ENCODE peak calls at places on chromosomes 12 and 14, in four cellular contexts. One of them, this sample, is unnamed.
A peak's percentile ranks its signal among the peaks of the same experiment; 100 is the strongest.

GRCh38 chr12:13436696-13437391 is 240.3 kb downstream of the EMP1 start:
- DNase-seq in psoas muscle: no peak
- DNase-seq in right lobe of liver: no peak
- DNase-seq in right cardiac atrium: peak; percentile 59
- DNase-seq in this sample: no peak

GRCh38 chr12:89636054-89636775 is 72.4 kb downstream of the ATP2B1 start:
- DNase-seq in psoas muscle: no peak
- DNase-seq in right lobe of liver: no peak
- DNase-seq in right cardiac atrium: no peak
- DNase-seq in this sample: no peak

GRCh38 chr12:3132636-3133409 is 55.6 kb downstream of the TSPAN9 start:
- DNase-seq in right cardiac atrium: peak; percentile 71
- DNase-seq in right lobe of liver: no peak
- DNase-seq in psoas muscle: no peak
- DNase-seq in this sample: no peak

GRCh38 chr14:21768875-21769257 is 95.2 kb upstream of the OR4E1 start:
- DNase-seq in right lobe of liver: no peak
- DNase-seq in right cardiac atrium: no peak
- DNase-seq in psoas muscle: no peak
- DNase-seq in this sample: no peak

GRCh38 chr12:62001424-62001823 is 258.8 kb upstream of the USP15 start:
- DNase-seq in right lobe of liver: no peak
- DNase-seq in psoas muscle: no peak
- DNase-seq in right cardiac atrium: no peak
- DNase-seq in this sample: no peak

GRCh38 chr12:71060426-71060825 is 97.4 kb downstream of the TSPAN8 start:
- DNase-seq in right cardiac atrium: no peak
- DNase-seq in right lobe of liver: no peak
- DNase-seq in psoas muscle: no peak
- DNase-seq in this sample: no peak

GRCh38 chr14:101839236-101839635 is 77.7 kb downstream of the PPP2R5C start:
- DNase-seq in right cardiac atrium: no peak
- DNase-seq in psoas muscle: no peak
- DNase-seq in right lobe of liver: no peak
- DNase-seq in this sample: no peak

GRCh38 chr12:20370001-20370381 is 1.7 kb downstream of the PDE3A start:
- DNase-seq in right lobe of liver: no peak
- DNase-seq in psoas muscle: no peak
- DNase-seq in right cardiac atrium: peak; percentile 74
- DNase-seq in this sample: no peak

GRCh38 chr12:12999276-12999958 is 648 bp downstream of the HEBP1 start:
- DNase-seq in right cardiac atrium: no peak
- DNase-seq in right lobe of liver: no peak
- DNase-seq in psoas muscle: no peak
- DNase-seq in this sample: no peak

GRCh38 chr12:2719405-2719804 is 75.4 kb upstream of the FKBP4 start:
- DNase-seq in right lobe of liver: no peak
- DNase-seq in right cardiac atrium: no peak
- DNase-seq in psoas muscle: no peak
- DNase-seq in this sample: no peak

GRCh38 chr12:110619534-110619953 is 5.6 kb downstream of the TCTN1 start:
- DNase-seq in right lobe of liver: no peak
- DNase-seq in psoas muscle: no peak
- DNase-seq in right cardiac atrium: no peak
- DNase-seq in this sample: no peak

GRCh38 chr14:99537399-99537798 is 56.2 kb downstream of the CCNK start:
- DNase-seq in psoas muscle: no peak
- DNase-seq in right cardiac atrium: peak; percentile 53
- DNase-seq in right lobe of liver: no peak
- DNase-seq in this sample: no peak

GRCh38 chr12:125100551-125101434 is 35.6 kb downstream of the AACS start:
- DNase-seq in right lobe of liver: no peak
- DNase-seq in right cardiac atrium: no peak
- DNase-seq in psoas muscle: no peak
- DNase-seq in this sample: no peak

GRCh38 chr12:71548906-71549305 is 109.3 kb downstream of the LGR5 start:
- DNase-seq in psoas muscle: no peak
- DNase-seq in right cardiac atrium: no peak
- DNase-seq in right lobe of liver: no peak
- DNase-seq in this sample: no peak

GRCh38 chr12:27024291-27024690 is 1.9 kb downstream of the MED21 start:
- DNase-seq in right lobe of liver: no peak
- DNase-seq in psoas muscle: no peak
- DNase-seq in right cardiac atrium: no peak
- DNase-seq in this sample: no peak

GRCh38 chr14:34650786-34651584 is 21.0 kb upstream of the SNX6 start:
- DNase-seq in right cardiac atrium: no peak
- DNase-seq in right lobe of liver: no peak
- DNase-seq in psoas muscle: no peak
- DNase-seq in this sample: peak; percentile 91

GRCh38 chr14:98977451-98977850 is 294.5 kb downstream of the BCL11B start:
- DNase-seq in right cardiac atrium: no peak
- DNase-seq in right lobe of liver: no peak
- DNase-seq in psoas muscle: no peak
- DNase-seq in this sample: no peak

GRCh38 chr12:114911196-114911595 is 227.2 kb upstream of the TBX3 start:
- DNase-seq in right cardiac atrium: no peak
- DNase-seq in right lobe of liver: no peak
- DNase-seq in psoas muscle: no peak
- DNase-seq in this sample: no peak

GRCh38 chr12:123115409-123116111 is 35.3 kb downstream of the PITPNM2 start:
- DNase-seq in right cardiac atrium: peak; percentile 78
- DNase-seq in psoas muscle: peak; percentile 69
- DNase-seq in right lobe of liver: no peak
- DNase-seq in this sample: no peak

GRCh38 chr14:61147898-61148549 is 133.1 kb downstream of the TMEM30B start:
- DNase-seq in psoas muscle: peak; percentile 82
- DNase-seq in right lobe of liver: no peak
- DNase-seq in right cardiac atrium: peak; percentile 58
- DNase-seq in this sample: no peak

GRCh38 chr12:49964849-49965624 is 3.4 kb downstream of the AQP5 start:
- DNase-seq in right lobe of liver: no peak
- DNase-seq in right cardiac atrium: no peak
- DNase-seq in psoas muscle: no peak
- DNase-seq in this sample: no peak

DNA sequence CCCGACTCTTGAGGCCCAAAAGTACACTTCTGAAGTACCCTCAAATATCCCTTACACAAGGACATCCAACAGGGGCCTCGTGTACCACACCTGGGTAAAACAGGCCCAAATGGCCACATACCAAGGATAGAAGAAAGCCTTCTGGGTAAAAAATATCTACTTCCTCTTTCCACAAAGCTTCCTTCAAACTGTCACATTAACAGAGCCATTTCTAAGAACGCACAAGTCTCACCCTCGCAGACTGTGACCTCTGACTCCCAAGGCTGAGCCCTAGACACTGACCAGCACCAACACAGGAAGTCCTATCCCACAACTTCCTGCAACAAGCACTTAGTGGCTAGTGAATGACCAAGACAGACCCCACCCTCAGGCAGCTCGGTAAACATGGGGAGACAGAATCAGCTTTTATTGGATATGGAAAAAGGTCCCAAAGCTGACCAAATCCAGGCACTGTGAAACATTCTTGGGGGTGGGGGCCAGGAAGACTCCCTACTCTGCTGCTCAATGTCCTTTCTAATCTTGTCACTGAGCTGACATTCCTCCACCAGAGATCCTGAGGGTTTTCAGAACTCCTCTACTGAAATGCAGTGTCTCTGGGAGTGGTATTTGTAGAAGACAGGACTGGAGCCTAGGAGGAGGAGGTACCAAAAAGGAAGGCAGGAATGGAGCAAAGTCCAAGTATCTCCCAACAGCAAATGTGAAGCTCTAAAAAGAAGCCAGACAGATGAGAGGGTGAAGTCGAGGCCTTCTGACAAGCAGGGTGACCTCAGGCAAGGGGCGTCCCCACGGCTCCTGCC is 15.9 kb downstream of the KCTD10 start:
- DNase-seq in psoas muscle: no peak
- DNase-seq in right cardiac atrium: peak; percentile 64
- DNase-seq in right lobe of liver: no peak
- DNase-seq in this sample: no peak
- H3K4me1 ChIP-seq in psoas muscle: peaks cover 54% of the 10 kb centered on the region
- H3K4me1 ChIP-seq in right cardiac atrium: peaks cover 46% of the 10 kb centered on the region
- H3K4me1 ChIP-seq in right lobe of liver: peaks cover 4% of the 10 kb centered on the region
- H3K4me1 ChIP-seq in this sample: peaks cover 37% of the 10 kb centered on the region

DNA sequence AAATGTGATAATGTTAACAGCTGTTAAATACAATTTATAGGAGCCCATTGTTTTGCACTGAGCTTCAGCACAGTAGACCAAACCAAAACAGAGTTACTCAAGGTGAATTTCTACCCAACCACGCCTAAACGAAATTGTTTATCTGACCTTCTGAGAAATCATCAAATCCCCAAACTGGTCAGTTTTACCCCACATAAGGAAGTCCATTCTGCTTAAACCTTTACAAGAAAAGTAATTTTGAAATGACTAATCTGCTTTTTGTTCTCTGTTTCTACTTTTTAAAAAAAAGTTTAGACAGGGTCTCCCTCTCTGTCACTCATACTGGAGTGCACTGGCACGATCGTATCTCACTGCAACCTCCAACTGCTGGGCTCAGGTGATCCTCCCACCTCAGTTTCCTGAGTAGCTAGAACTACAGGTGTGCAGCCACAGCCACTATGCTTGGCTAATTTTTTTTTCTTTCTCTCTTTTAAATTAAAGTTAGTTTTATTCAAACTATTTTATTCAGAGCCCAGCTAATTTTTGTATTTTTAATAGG is 1.4 kb upstream of the RNF10 start:
- DNase-seq in psoas muscle: no peak
- DNase-seq in right lobe of liver: no peak
- DNase-seq in right cardiac atrium: no peak
- DNase-seq in this sample: no peak
- H3K27ac ChIP-seq in psoas muscle: no peak overlapping the region
- H3K27ac ChIP-seq in right lobe of liver: no peak overlapping the region
- H3K27ac ChIP-seq in right cardiac atrium: no peak overlapping the region
- H3K27ac ChIP-seq in this sample: no peak overlapping the region

GRCh38 chr12:32545413-32545970 is 133.6 kb upstream of the DNM1L start:
- DNase-seq in right lobe of liver: no peak
- DNase-seq in right cardiac atrium: no peak
- DNase-seq in psoas muscle: no peak
- DNase-seq in this sample: no peak
- H3K4me1 ChIP-seq in right lobe of liver: peaks cover 7% of the 10 kb centered on the region
- H3K4me1 ChIP-seq in right cardiac atrium: peaks cover 15% of the 10 kb centered on the region
- H3K4me1 ChIP-seq in psoas muscle: peaks cover 68% of the 10 kb centered on the region
- H3K4me1 ChIP-seq in this sample: no peaks in the 10 kb centered on the region

DNA sequence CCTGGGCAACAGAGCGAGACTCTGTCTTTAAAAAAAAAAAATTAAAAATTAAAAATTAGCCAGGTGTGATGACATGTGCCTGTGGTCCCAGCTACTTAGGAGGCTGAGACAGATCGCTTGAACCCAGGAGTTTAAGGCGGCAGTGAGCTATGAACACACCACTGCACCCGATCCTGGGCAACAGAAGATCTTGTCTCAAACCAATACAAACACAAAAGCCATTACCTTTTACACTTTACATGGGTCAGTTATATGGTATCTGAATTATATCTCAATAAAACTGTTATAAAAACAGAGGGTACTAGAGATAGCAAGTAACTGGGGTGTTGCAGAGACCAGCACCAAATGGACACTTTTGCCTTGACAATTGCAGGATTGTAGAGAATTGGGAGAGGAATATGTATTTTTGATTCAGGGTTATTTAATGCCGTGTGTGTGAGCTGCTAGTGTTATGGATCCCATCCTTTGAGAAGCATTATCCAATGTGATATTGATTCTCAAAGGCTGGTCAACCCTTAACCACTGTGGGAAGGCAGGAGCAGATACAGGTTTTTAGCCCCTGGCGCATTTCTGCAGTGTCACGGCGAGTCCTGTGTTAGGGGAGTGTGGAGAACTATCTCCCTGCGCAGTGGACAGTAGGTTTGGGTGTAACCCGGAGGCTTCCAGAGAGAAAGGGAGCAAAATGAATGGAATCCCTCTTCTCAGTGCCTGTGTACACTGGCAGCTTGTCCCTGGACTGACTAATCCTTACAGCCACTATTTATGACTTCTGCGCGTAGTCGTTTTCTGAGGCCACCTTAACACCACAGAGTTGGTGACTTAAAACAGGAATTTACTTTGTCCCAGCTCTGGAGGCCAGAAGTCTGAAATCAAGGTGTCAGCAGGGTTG is 4.3 kb downstream of the PSMD9 start:
- DNase-seq in right cardiac atrium: no peak
- DNase-seq in psoas muscle: no peak
- DNase-seq in right lobe of liver: no peak
- DNase-seq in this sample: no peak
- H3K27ac ChIP-seq in right cardiac atrium: no peak overlapping the region
- H3K27ac ChIP-seq in psoas muscle: peak overlapping the region; percentile 3
- H3K27ac ChIP-seq in right lobe of liver: no peak overlapping the region
- H3K27ac ChIP-seq in this sample: peak overlapping the region; percentile 26